ENCODE peak calls at places on chromosomes 16 and 17, in six cellular contexts. M is prostate gland, D is ovary, C is transverse colon, S is HCT116, H is stomach. Z is an unnamed sample.

GRCh38 chr16:14005335-14005734 is 65.8 kb upstream of the MRTFB start:
- DNase-seq in C (no peak), D (no peak), H (no peak), M (no peak), S (no peak), Z (no peak)

GRCh38 chr16:57736419-57737281 is 1.1 kb downstream of the KATNB1 start:
- DNase-seq in M (no peak), C (peak), S (no peak), D (peak), H (peak), Z (peak)

GRCh38 chr16:65959978-65960377 is 406.5 kb upstream of the CDH5 start:
- DNase-seq in S (no peak), D (no peak), M (no peak), C (no peak), H (no peak), Z (no peak)

GRCh38 chr17:79888811-79889634 is 49.8 kb upstream of the CBX4 start:
- DNase-seq in D (no peak), C (no peak), M (no peak), S (no peak), H (no peak), Z (no peak)

GRCh38 chr17:39618252-39618913 is 8.4 kb upstream of the PPP1R1B start:
- DNase-seq in H (no peak), D (no peak), M (no peak), C (peak), S (no peak), Z (no peak)

GRCh38 chr16:4017807-4018206 is 98.4 kb downstream of the ADCY9 start:
- DNase-seq in S (no peak), C (no peak), D (no peak), H (no peak), M (no peak), Z (no peak)

GRCh38 chr17:78645421-78646295 is 68.5 kb upstream of the DNAH17 start:
- DNase-seq in C (peak), S (no peak), M (no peak), D (no peak), H (peak), Z (no peak)

GRCh38 chr17:59154721-59155438 is at the start of gene SKA2:
- DNase-seq in C (peak), S (no peak), M (peak), H (peak), D (peak), Z (peak)

GRCh38 chr16:85286970-85287814 is 174.9 kb upstream of the CIBAR2 start:
- DNase-seq in H (no peak), S (no peak), D (no peak), M (no peak), C (no peak), Z (no peak)

GRCh38 chr17:11644265-11645212 is 46.3 kb downstream of the DNAH9 start:
- DNase-seq in C (peak), H (peak), S (peak), D (peak), M (peak), Z (peak)

GRCh38 chr17:11641521-11642275 is 43.4 kb downstream of the DNAH9 start:
- DNase-seq in S (no peak), C (no peak), H (no peak), D (no peak), M (no peak), Z (no peak)

GRCh38 chr17:11642655-11643054 is 44.4 kb downstream of the DNAH9 start:
- DNase-seq in M (no peak), H (no peak), C (no peak), D (no peak), S (no peak), Z (no peak)

GRCh38 chr17:11643851-11644250 is 45.6 kb downstream of the DNAH9 start:
- DNase-seq in H (no peak), M (no peak), S (no peak), D (no peak), C (no peak), Z (no peak)

GRCh38 chr17:11645426-11645825 is 47.2 kb downstream of the DNAH9 start:
- DNase-seq in D (no peak), S (no peak), M (no peak), H (no peak), C (no peak), Z (no peak)
- TF ChIP-seq POLR2A in D (no peak), S (no peak), M (no peak), H (no peak), C (no peak), Z (no peak)

DNA sequence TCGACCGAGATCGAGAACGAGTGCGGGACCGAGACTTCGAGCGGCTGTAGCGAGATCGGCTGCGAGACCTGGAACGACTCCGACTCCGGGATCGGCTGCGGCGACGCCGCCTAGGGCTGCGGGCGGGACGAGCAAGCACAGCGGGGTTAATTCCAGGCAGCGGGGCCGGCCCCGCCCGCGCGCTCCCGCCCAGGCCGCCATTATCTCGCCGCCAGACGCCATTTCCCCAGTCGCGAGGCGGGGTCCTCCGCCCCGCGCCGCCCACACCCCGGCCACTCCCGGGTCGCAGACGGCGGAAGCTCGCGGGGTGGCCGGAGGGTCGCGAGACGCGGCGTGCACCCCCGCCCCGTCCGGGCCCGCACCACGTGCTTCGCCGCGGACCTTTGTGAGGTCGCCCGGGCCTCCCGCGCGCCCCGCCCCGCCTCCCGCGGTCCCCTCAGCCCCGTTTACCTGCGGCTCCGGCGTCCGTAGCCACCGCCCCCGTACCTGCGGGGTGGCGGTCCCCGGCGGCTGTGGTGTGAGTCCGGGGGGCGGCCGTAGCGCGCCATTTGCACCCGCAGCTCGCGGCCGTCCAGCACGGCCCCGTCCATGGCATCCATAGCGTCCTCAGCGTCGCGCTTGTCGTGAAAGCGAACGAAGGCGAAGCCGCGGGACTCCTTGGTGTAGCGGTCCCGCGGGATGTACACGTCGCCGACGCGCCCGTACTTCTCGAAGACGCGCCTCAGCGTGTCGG is 616 bp downstream of the SRSF2 start:
- DNase-seq in D (peak), M (peak), S (no peak), C (peak), H (peak), Z (peak)
- TF ChIP-seq POLR2A in D (peak), M (peak), S (no peak), C (peak), H (no peak), Z (no peak)

DNA sequence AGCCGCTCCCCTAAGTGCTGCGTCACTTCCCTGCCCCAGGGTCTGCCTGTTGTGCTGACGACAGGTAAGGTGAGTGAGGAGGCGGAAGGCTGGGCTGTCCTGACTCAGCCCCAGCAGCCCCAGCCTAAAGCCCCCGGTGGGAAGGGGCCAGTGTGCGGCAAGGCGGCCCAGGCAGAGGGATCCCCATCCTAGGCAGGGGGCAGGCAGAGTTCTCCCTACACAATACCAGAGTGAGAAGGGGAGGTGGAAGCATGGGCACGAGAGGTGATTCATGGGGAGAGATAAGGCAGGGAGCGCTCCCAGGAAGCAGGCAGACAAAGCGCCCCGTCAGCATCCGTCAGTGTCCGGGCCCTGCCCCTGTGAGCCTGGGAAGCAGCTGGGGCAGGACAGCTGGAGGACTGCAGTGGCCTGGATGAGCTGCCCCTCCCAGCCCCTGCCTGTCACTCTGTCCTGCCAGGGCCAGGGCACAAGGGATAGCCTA is 4.0 kb downstream of the FAM83G start:
- DNase-seq in H (peak), C (peak), M (no peak), S (no peak), D (peak), Z (no peak)
- TF ChIP-seq POLR2A in H (no peak), C (peak), M (no peak), S (no peak), D (no peak), Z (no peak)

DNA sequence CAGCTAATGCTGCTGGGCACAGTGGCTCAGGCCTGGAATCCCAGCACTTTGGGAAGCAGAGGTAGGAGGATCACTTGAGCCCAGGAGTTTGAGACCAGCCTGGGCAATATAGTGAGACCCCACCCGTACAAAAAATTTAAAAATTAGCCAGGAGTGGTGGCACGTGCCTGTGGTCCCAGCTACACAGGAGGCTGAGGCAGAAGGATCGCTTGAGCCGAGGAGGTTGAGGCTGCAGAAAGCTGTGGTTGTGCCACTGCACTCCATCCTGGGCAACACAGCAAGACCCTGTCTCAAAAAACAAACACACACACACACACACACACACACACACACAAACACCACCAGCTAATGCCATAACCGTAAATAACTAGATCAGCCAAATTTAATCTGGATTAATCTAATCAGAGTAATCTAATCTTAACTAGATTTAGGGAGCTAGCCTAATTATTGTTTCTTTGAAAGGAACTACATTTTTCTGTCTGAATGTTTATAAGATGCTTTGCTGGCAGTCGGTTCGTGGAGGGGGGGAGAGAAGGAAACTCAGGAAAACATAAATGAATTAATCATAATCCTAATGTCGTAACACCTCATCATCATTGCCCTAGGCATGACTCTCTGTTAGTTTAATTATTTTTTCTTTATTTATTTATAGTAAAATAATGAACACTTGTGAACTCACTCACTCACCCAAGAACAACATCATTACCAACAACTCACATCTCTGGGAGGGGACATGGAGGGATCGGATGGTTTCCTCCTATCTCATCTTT is 12.5 kb upstream of the RBBP6 start:
- DNase-seq in M (no peak), S (no peak), D (no peak), C (no peak), H (no peak), Z (no peak)
- TF ChIP-seq POLR2A in M (no peak), S (no peak), D (no peak), C (no peak), H (no peak), Z (no peak)